ENCODE peak calls at places on chromosomes 4 and X, in six cellular contexts. W is naive thymus-derived CD8-positive, alpha-beta T cell; Q is GDM1; S is substantia nigra; C is fibroblast of lung; P is pons. V is an unnamed sample.

GRCh38 chr4:98170035-98170434 is 26.8 kb upstream of the STPG2 start:
- DNase-seq in P (no peak), Q (no peak), W (no peak), S (no peak), C (no peak), V (no peak)

GRCh38 chrX:55007633-55008032 is 7.5 kb downstream of the APEX2 start:
- DNase-seq in Q (no peak), C (peak), W (no peak), P (no peak), S (no peak), V (no peak)

GRCh38 chrX:23332888-23333821 is 1.5 kb upstream of the PTCHD1 start:
- DNase-seq in P (no peak), S (no peak), W (no peak), C (no peak), Q (no peak), V (no peak)

GRCh38 chr4:80073362-80074008 is 456 bp upstream of the ANTXR2 start:
- DNase-seq in P (no peak), Q (peak), S (no peak), C (no peak), W (no peak), V (no peak)

GRCh38 chr4:188374870-188375269 is 235.6 kb downstream of the TRIML1 start:
- DNase-seq in Q (no peak), S (no peak), P (no peak), W (no peak), C (no peak), V (no peak)

GRCh38 chr4:145216532-145216931 is 36.1 kb upstream of the OTUD4 start:
- DNase-seq in Q (no peak), C (peak), W (no peak), P (peak), S (no peak), V (no peak)

GRCh38 chrX:7330971-7331746 is 183.2 kb upstream of the PUDP start:
- DNase-seq in P (no peak), Q (no peak), C (peak), W (no peak), S (no peak), V (no peak)

GRCh38 chr4:7929530-7929951 is 10.1 kb downstream of the AFAP1 start:
- DNase-seq in S (no peak), W (no peak), Q (no peak), C (no peak), P (no peak), V (no peak)

GRCh38 chr4:186013404-186014186 is 55.4 kb upstream of the TLR3 start:
- DNase-seq in S (no peak), Q (no peak), C (no peak), W (no peak), P (no peak), V (no peak)

GRCh38 chr4:47383829-47384427 is 79.6 kb downstream of the COMMD8 start:
- DNase-seq in S (no peak), Q (no peak), W (no peak), C (peak), P (peak), V (no peak)

GRCh38 chr4:7417639-7418038 is 17.1 kb downstream of the PSAPL1 start:
- DNase-seq in C (no peak), P (no peak), W (no peak), Q (no peak), S (no peak), V (no peak)

GRCh38 chr4:184330008-184330400 is 112.3 kb upstream of the ENPP6 start:
- DNase-seq in W (no peak), P (peak), S (no peak), Q (no peak), C (peak), V (no peak)

GRCh38 chr4:26087108-26087507 is 173.1 kb downstream of the SMIM20 start:
- DNase-seq in P (no peak), C (peak), S (no peak), Q (no peak), W (no peak), V (no peak)

GRCh38 chr4:99366491-99366890 is 13.9 kb upstream of the ADH1C start:
- DNase-seq in Q (no peak), C (no peak), W (no peak), P (no peak), S (no peak), V (no peak)

GRCh38 chr4:2256156-2256731 is 5.7 kb downstream of the MXD4 start:
- DNase-seq in P (no peak), S (no peak), C (no peak), Q (no peak), W (no peak), V (no peak)

GRCh38 chr4:80197132-80197573 is at the start of gene PRDM8:
- DNase-seq in S (peak), W (no peak), C (peak), P (no peak), Q (no peak), V (peak)

GRCh38 chr4:152937535-152938236 is 1.6 kb downstream of the FHDC1 start:
- DNase-seq in Q (peak), W (no peak), S (no peak), P (no peak), C (peak), V (no peak)

GRCh38 chr4:121734576-121734975 is 30.4 kb downstream of the SMIM43 start:
- DNase-seq in S (no peak), W (no peak), P (no peak), Q (no peak), C (no peak), V (no peak)

GRCh38 chr4:108651068-108651794 is 832 bp downstream of the OSTC start:
- DNase-seq in C (peak), Q (peak), P (no peak), W (no peak), S (no peak), V (no peak)

GRCh38 chrX:139192386-139192961 is 338.1 kb upstream of the F9 start:
- DNase-seq in Q (no peak), P (no peak), S (no peak), W (no peak), C (peak), V (no peak)

GRCh38 chrX:2889045-2889605 is 40.0 kb downstream of the ARSD start:
- DNase-seq in C (no peak), P (no peak), W (no peak), S (no peak), Q (no peak), V (no peak)

GRCh38 chr4:958836-959337 is 14.5 kb downstream of the DGKQ start:
- DNase-seq in Q (no peak), W (no peak), P (peak), S (no peak), C (no peak), V (no peak)

GRCh38 chr4:177448850-177449249 is 6.6 kb upstream of the AGA start:
- DNase-seq in W (no peak), S (no peak), C (peak), P (no peak), Q (no peak), V (no peak)

GRCh38 chr4:139676365-139676764 is 10.7 kb downstream of the MGST2 start:
- DNase-seq in S (no peak), W (no peak), C (no peak), P (no peak), Q (no peak), V (no peak)